ENCODE peak calls at places on chromosomes 5 and 9, in eight cellular contexts. One of them, this sample, is unnamed.

GRCh38 chr9:112170968-112171367 is 4.1 kb downstream of the SUSD1 start:
- DNase-seq in heart right ventricle: no peak
- DNase-seq in psoas muscle: no peak
- DNase-seq in HepG2: no peak
- DNase-seq in MM.1S: no peak
- DNase-seq in RWPE1: no peak
- DNase-seq in H9: no peak
- DNase-seq in PC-3: no peak
- DNase-seq in this sample: no peak

GRCh38 chr5:435961-436640 is 6.9 kb upstream of the EXOC3 start:
- DNase-seq in PC-3: peak
- DNase-seq in heart right ventricle: no peak
- DNase-seq in psoas muscle: peak
- DNase-seq in H9: peak
- DNase-seq in RWPE1: peak
- DNase-seq in HepG2: peak
- DNase-seq in MM.1S: no peak
- DNase-seq in this sample: peak

GRCh38 chr9:101840694-101841188 is 102.3 kb upstream of the GRIN3A start:
- DNase-seq in RWPE1: no peak
- DNase-seq in MM.1S: no peak
- DNase-seq in heart right ventricle: no peak
- DNase-seq in HepG2: no peak
- DNase-seq in psoas muscle: no peak
- DNase-seq in H9: no peak
- DNase-seq in PC-3: no peak
- DNase-seq in this sample: no peak

GRCh38 chr5:180866296-180866695 is 5.2 kb upstream of the ZFP62 start:
- DNase-seq in H9: no peak
- DNase-seq in RWPE1: no peak
- DNase-seq in HepG2: no peak
- DNase-seq in PC-3: no peak
- DNase-seq in psoas muscle: no peak
- DNase-seq in MM.1S: no peak
- DNase-seq in heart right ventricle: no peak
- DNase-seq in this sample: no peak

GRCh38 chr9:137030931-137031527 is 859 bp downstream of the FUT7 start:
- DNase-seq in HepG2: no peak
- DNase-seq in MM.1S: no peak
- DNase-seq in PC-3: no peak
- DNase-seq in psoas muscle: no peak
- DNase-seq in RWPE1: no peak
- DNase-seq in H9: no peak
- DNase-seq in heart right ventricle: no peak
- DNase-seq in this sample: no peak

GRCh38 chr5:137146402-137146889 is 352.7 kb downstream of the SPOCK1 start:
- DNase-seq in heart right ventricle: no peak
- DNase-seq in MM.1S: no peak
- DNase-seq in RWPE1: peak
- DNase-seq in HepG2: no peak
- DNase-seq in PC-3: peak
- DNase-seq in H9: no peak
- DNase-seq in psoas muscle: peak
- DNase-seq in this sample: peak

GRCh38 chr9:87097238-87097637 is 149.9 kb upstream of the GAS1 start:
- DNase-seq in HepG2: no peak
- DNase-seq in psoas muscle: no peak
- DNase-seq in MM.1S: no peak
- DNase-seq in H9: no peak
- DNase-seq in heart right ventricle: no peak
- DNase-seq in PC-3: no peak
- DNase-seq in RWPE1: no peak
- DNase-seq in this sample: no peak

GRCh38 chr5:72515211-72515610 is 8.0 kb upstream of the ZNF366 start:
- DNase-seq in MM.1S: no peak
- DNase-seq in PC-3: peak
- DNase-seq in heart right ventricle: no peak
- DNase-seq in psoas muscle: peak
- DNase-seq in H9: no peak
- DNase-seq in RWPE1: no peak
- DNase-seq in HepG2: no peak
- DNase-seq in this sample: no peak

GRCh38 chr9:87510251-87510683 is 12.6 kb downstream of the DAPK1 start:
- DNase-seq in PC-3: no peak
- DNase-seq in heart right ventricle: no peak
- DNase-seq in H9: no peak
- DNase-seq in psoas muscle: no peak
- DNase-seq in MM.1S: no peak
- DNase-seq in HepG2: no peak
- DNase-seq in RWPE1: no peak
- DNase-seq in this sample: no peak

GRCh38 chr9:127308559-127309429 is 44.2 kb downstream of the GARNL3 start:
- DNase-seq in H9: no peak
- DNase-seq in PC-3: peak
- DNase-seq in HepG2: peak
- DNase-seq in psoas muscle: no peak
- DNase-seq in RWPE1: peak
- DNase-seq in heart right ventricle: no peak
- DNase-seq in MM.1S: no peak
- DNase-seq in this sample: no peak

GRCh38 chr5:135398160-135398854 is 724 bp downstream of the MACROH2A1 start:
- DNase-seq in RWPE1: peak
- DNase-seq in HepG2: peak
- DNase-seq in heart right ventricle: no peak
- DNase-seq in PC-3: peak
- DNase-seq in psoas muscle: peak
- DNase-seq in MM.1S: peak
- DNase-seq in H9: peak
- DNase-seq in this sample: no peak

GRCh38 chr5:98341711-98342042 is 431.8 kb upstream of the RGMB start:
- DNase-seq in MM.1S: no peak
- DNase-seq in HepG2: no peak
- DNase-seq in heart right ventricle: no peak
- DNase-seq in PC-3: no peak
- DNase-seq in RWPE1: no peak
- DNase-seq in psoas muscle: no peak
- DNase-seq in H9: no peak
- DNase-seq in this sample: no peak

GRCh38 chr9:18890372-18890771 is 142.6 kb downstream of the SAXO1 start:
- DNase-seq in heart right ventricle: no peak
- DNase-seq in psoas muscle: no peak
- DNase-seq in RWPE1: peak
- DNase-seq in HepG2: no peak
- DNase-seq in MM.1S: no peak
- DNase-seq in PC-3: peak
- DNase-seq in H9: no peak
- DNase-seq in this sample: no peak

GRCh38 chr9:127130661-127131538 is 8.5 kb upstream of the ANGPTL2 start:
- DNase-seq in H9: no peak
- DNase-seq in RWPE1: peak
- DNase-seq in heart right ventricle: peak
- DNase-seq in PC-3: peak
- DNase-seq in HepG2: peak
- DNase-seq in MM.1S: no peak
- DNase-seq in psoas muscle: peak
- DNase-seq in this sample: peak

GRCh38 chr5:176446884-176447537 is 1.2 kb upstream of the FAF2 start:
- DNase-seq in heart right ventricle: no peak
- DNase-seq in PC-3: no peak
- DNase-seq in H9: peak
- DNase-seq in HepG2: no peak
- DNase-seq in MM.1S: no peak
- DNase-seq in psoas muscle: no peak
- DNase-seq in RWPE1: no peak
- DNase-seq in this sample: no peak

GRCh38 chr9:89549031-89549644 is 51.2 kb upstream of the SEMA4D start:
- DNase-seq in RWPE1: peak
- DNase-seq in HepG2: peak
- DNase-seq in PC-3: peak
- DNase-seq in psoas muscle: peak
- DNase-seq in H9: peak
- DNase-seq in heart right ventricle: peak
- DNase-seq in MM.1S: peak
- DNase-seq in this sample: peak

GRCh38 chr9:130184983-130185382 is 12.8 kb downstream of the NCS1 start:
- DNase-seq in RWPE1: no peak
- DNase-seq in psoas muscle: no peak
- DNase-seq in HepG2: no peak
- DNase-seq in heart right ventricle: no peak
- DNase-seq in PC-3: no peak
- DNase-seq in MM.1S: no peak
- DNase-seq in H9: no peak
- DNase-seq in this sample: no peak

GRCh38 chr5:53877243-53877642 is 316.8 kb downstream of the NDUFS4 start:
- DNase-seq in H9: no peak
- DNase-seq in heart right ventricle: no peak
- DNase-seq in MM.1S: no peak
- DNase-seq in psoas muscle: no peak
- DNase-seq in RWPE1: no peak
- DNase-seq in HepG2: no peak
- DNase-seq in PC-3: peak
- DNase-seq in this sample: no peak

GRCh38 chr9:35533398-35533797 is 43.5 kb downstream of the RUSC2 start:
- DNase-seq in psoas muscle: no peak
- DNase-seq in H9: no peak
- DNase-seq in MM.1S: no peak
- DNase-seq in RWPE1: no peak
- DNase-seq in HepG2: no peak
- DNase-seq in heart right ventricle: no peak
- DNase-seq in PC-3: no peak
- DNase-seq in this sample: no peak

GRCh38 chr9:132694144-132694543 is 23.9 kb downstream of the GTF3C4 start:
- DNase-seq in H9: peak
- DNase-seq in PC-3: peak
- DNase-seq in RWPE1: no peak
- DNase-seq in HepG2: no peak
- DNase-seq in psoas muscle: no peak
- DNase-seq in MM.1S: no peak
- DNase-seq in heart right ventricle: no peak
- DNase-seq in this sample: no peak
- TF ChIP-seq CTCF in H9: peak
- TF ChIP-seq CTCF in PC-3: peak
- TF ChIP-seq CTCF in RWPE1: no peak
- TF ChIP-seq CTCF in HepG2: peak
- TF ChIP-seq CTCF in psoas muscle: no peak
- TF ChIP-seq CTCF in MM.1S: no peak
- TF ChIP-seq CTCF in heart right ventricle: peak
- TF ChIP-seq CTCF in this sample: no peak

DNA sequence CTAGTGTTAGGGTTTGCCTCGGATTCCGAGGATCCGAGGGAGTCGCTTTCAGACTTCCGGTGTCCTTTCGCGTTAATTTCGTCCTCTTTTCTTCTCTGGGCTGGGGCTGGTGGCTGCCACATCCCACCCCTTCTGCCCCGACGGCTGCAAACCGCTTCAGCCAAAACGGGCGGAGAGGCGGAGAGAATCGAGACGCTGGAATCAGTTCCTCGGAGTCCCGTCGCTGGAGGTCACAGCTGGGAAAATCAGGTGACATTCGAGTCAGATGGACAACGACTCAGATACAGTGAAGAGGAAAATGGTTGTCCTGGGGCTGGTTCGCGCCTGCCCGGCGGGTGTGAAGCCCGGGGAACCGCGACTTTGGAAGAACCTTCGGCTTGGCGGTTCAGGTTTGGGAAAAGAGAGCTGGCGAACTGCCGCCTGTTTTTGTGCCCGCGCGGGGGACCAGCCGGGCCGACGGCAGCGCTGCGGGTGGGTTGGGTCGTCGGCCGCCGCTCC is 8.9 kb upstream of the NKX2-5 start:
- DNase-seq in RWPE1: no peak
- DNase-seq in H9: peak
- DNase-seq in HepG2: no peak
- DNase-seq in heart right ventricle: no peak
- DNase-seq in PC-3: no peak
- DNase-seq in MM.1S: no peak
- DNase-seq in psoas muscle: no peak
- DNase-seq in this sample: no peak
- H3K27ac ChIP-seq in RWPE1: no peak
- H3K27ac ChIP-seq in H9: no peak
- H3K27ac ChIP-seq in HepG2: no peak
- H3K27ac ChIP-seq in heart right ventricle: peak
- H3K27ac ChIP-seq in PC-3: no peak
- H3K27ac ChIP-seq in MM.1S: no peak
- H3K27ac ChIP-seq in psoas muscle: no peak
- H3K27ac ChIP-seq in this sample: no peak

GRCh38 chr5:2207109-2207399 is 324.3 kb upstream of the IRX4 start:
- DNase-seq in PC-3: no peak
- DNase-seq in MM.1S: no peak
- DNase-seq in RWPE1: no peak
- DNase-seq in heart right ventricle: no peak
- DNase-seq in H9: no peak
- DNase-seq in HepG2: no peak
- DNase-seq in psoas muscle: no peak
- DNase-seq in this sample: no peak

GRCh38 chr5:2207416-2207950 is 324.8 kb upstream of the IRX4 start:
- DNase-seq in H9: no peak
- DNase-seq in psoas muscle: no peak
- DNase-seq in heart right ventricle: no peak
- DNase-seq in HepG2: no peak
- DNase-seq in PC-3: no peak
- DNase-seq in MM.1S: no peak
- DNase-seq in RWPE1: no peak
- DNase-seq in this sample: no peak

GRCh38 chr5:2205596-2205995 is 322.9 kb upstream of the IRX4 start:
- DNase-seq in heart right ventricle: no peak
- DNase-seq in RWPE1: no peak
- DNase-seq in HepG2: no peak
- DNase-seq in H9: no peak
- DNase-seq in MM.1S: no peak
- DNase-seq in PC-3: no peak
- DNase-seq in psoas muscle: no peak
- DNase-seq in this sample: no peak

GRCh38 chr5:2206244-2207108 is 323.8 kb upstream of the IRX4 start:
- DNase-seq in PC-3: no peak
- DNase-seq in H9: no peak
- DNase-seq in HepG2: no peak
- DNase-seq in MM.1S: no peak
- DNase-seq in psoas muscle: no peak
- DNase-seq in RWPE1: no peak
- DNase-seq in heart right ventricle: no peak
- DNase-seq in this sample: no peak

GRCh38 chr5:2207966-2208544 is 325.3 kb upstream of the IRX4 start:
- DNase-seq in H9: peak
- DNase-seq in PC-3: peak
- DNase-seq in HepG2: peak
- DNase-seq in MM.1S: peak
- DNase-seq in RWPE1: peak
- DNase-seq in heart right ventricle: no peak
- DNase-seq in psoas muscle: no peak
- DNase-seq in this sample: no peak
- TF ChIP-seq CTCF in H9: peak
- TF ChIP-seq CTCF in PC-3: peak
- TF ChIP-seq CTCF in HepG2: peak
- TF ChIP-seq CTCF in MM.1S: no peak
- TF ChIP-seq CTCF in RWPE1: peak
- TF ChIP-seq CTCF in heart right ventricle: peak
- TF ChIP-seq CTCF in psoas muscle: no peak
- TF ChIP-seq CTCF in this sample: no peak

DNA sequence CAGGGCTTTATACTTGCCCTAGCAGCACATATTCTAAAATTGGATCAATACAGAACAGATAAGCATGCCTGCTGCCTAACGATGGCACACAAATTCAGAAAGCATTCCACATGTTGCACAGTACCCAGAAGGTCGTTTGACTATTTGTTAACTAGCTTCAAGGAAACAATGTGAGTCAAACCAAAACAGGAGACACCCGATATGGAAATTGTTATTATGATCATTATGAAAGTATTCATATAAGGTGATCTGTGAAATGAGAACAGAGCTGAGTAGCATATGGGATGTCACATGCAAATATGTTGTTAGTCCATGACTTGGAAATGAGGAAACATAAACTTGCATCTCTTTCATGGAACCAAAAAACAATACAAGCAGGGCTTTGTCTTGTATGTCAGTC is 56.3 kb upstream of the BICD2 start:
- DNase-seq in MM.1S: no peak
- DNase-seq in heart right ventricle: no peak
- DNase-seq in PC-3: no peak
- DNase-seq in HepG2: no peak
- DNase-seq in RWPE1: no peak
- DNase-seq in psoas muscle: no peak
- DNase-seq in H9: no peak
- DNase-seq in this sample: no peak
- H3K27ac ChIP-seq in MM.1S: no peak
- H3K27ac ChIP-seq in heart right ventricle: no peak
- H3K27ac ChIP-seq in PC-3: no peak
- H3K27ac ChIP-seq in HepG2: no peak
- H3K27ac ChIP-seq in RWPE1: no peak
- H3K27ac ChIP-seq in psoas muscle: no peak
- H3K27ac ChIP-seq in H9: no peak
- H3K27ac ChIP-seq in this sample: no peak

This sample was measured in dorsolateral prefrontal cortex.